ENCODE peak calls at places on chromosomes 3 and 15, in five cellular contexts. W, Y, H, K and E are unnamed samples.

GRCh38 chr3:185813205-185813604 is 11.6 kb downstream of the IGF2BP2 start:
- DNase-seq in W (no peak), Y (no peak), H (no peak), K (no peak), E (no peak)

GRCh38 chr3:152780553-152780952 is 54.4 kb upstream of the P2RY1 start:
- DNase-seq in W (no peak), Y (peak), H (no peak), K (no peak), E (no peak)

GRCh38 chr3:13873818-13874217 is 6.1 kb downstream of the WNT7A start:
- DNase-seq in W (no peak), Y (no peak), H (no peak), K (no peak), E (no peak)

GRCh38 chr15:79341361-79341760 is 30.4 kb downstream of the TMED3 start:
- DNase-seq in W (no peak), Y (no peak), H (no peak), K (no peak), E (no peak)

GRCh38 chr3:113249111-113249510 is 37.8 kb downstream of the BOC start:
- DNase-seq in W (no peak), Y (peak), H (no peak), K (no peak), E (no peak)

GRCh38 chr3:4376499-4376898 is 73.3 kb downstream of the SETMAR start:
- DNase-seq in W (no peak), Y (no peak), H (no peak), K (no peak), E (no peak)

GRCh38 chr15:55829826-55830225 is 86.9 kb upstream of the PRTG start:
- DNase-seq in W (no peak), Y (peak), H (no peak), K (no peak), E (no peak)

GRCh38 chr15:92898988-92899909 is 875 bp upstream of the CHD2 start:
- DNase-seq in W (no peak), Y (peak), H (no peak), K (no peak), E (no peak)

GRCh38 chr15:37767841-37768455 is 166.5 kb upstream of the TMCO5A start:
- DNase-seq in W (no peak), Y (no peak), H (no peak), K (no peak), E (no peak)

GRCh38 chr15:46732060-46732459 is 985.2 kb upstream of the SEMA6D start:
- DNase-seq in W (no peak), Y (no peak), H (no peak), K (no peak), E (no peak)

GRCh38 chr15:52261498-52262242 is 33.9 kb downstream of the MYO5C start:
- DNase-seq in W (peak), Y (peak), H (peak), K (peak), E (no peak)

GRCh38 chr3:57164606-57165573 is at the start of gene IL17RD:
- DNase-seq in W (peak), Y (peak), H (no peak), K (peak), E (peak)

GRCh38 chr3:70120360-70120966 is 120.9 kb downstream of the SAMMSON start:
- DNase-seq in W (peak), Y (peak), H (peak), K (peak), E (peak)

GRCh38 chr3:55823829-55824228 is 336.7 kb upstream of the WNT5A start:
- DNase-seq in W (no peak), Y (no peak), H (no peak), K (no peak), E (no peak)

GRCh38 chr15:80201256-80202015 is 48.6 kb downstream of the FAH start:
- DNase-seq in W (no peak), Y (no peak), H (no peak), K (no peak), E (no peak)

GRCh38 chr3:188584958-188585689 is 431.2 kb downstream of the LPP start:
- DNase-seq in W (no peak), Y (peak), H (no peak), K (no peak), E (no peak)

GRCh38 chr15:67379530-67379929 is 124.9 kb downstream of the IQCH start:
- DNase-seq in W (no peak), Y (no peak), H (no peak), K (no peak), E (no peak)

GRCh38 chr3:87145553-87145952 is 81.6 kb upstream of the CHMP2B start:
- DNase-seq in W (peak), Y (peak), H (no peak), K (no peak), E (peak)

GRCh38 chr3:81218023-81218422 is 543.4 kb downstream of the GBE1 start:
- DNase-seq in W (peak), Y (peak), H (no peak), K (no peak), E (peak)

GRCh38 chr3:12969487-12969886 is 103.7 kb downstream of the IQSEC1 start:
- DNase-seq in W (peak), Y (no peak), H (no peak), K (no peak), E (no peak)

GRCh38 chr15:72994778-72995177 is 57.5 kb upstream of the NEO1 start:
- DNase-seq in W (no peak), Y (no peak), H (no peak), K (no peak), E (peak)

GRCh38 chr3:125129512-125129962 is 73.7 kb upstream of the HEG1 start:
- DNase-seq in W (no peak), Y (peak), H (no peak), K (no peak), E (peak)

GRCh38 chr3:126415661-126416591 is 21.2 kb downstream of the CFAP100 start:
- DNase-seq in W (no peak), Y (no peak), H (no peak), K (no peak), E (no peak)

GRCh38 chr3:194745427-194746184 is 59.9 kb downstream of the FAM43A start:
- DNase-seq in W (no peak), Y (no peak), H (no peak), K (no peak), E (no peak)

GRCh38 chr3:153970735-153971347 is 150.3 kb upstream of the ARHGEF26 start:
- DNase-seq in W (no peak), Y (peak), H (no peak), K (no peak), E (no peak)

GRCh38 chr3:160343132-160343531 is 55.9 kb downstream of the IFT80 start:
- DNase-seq in W (no peak), Y (peak), H (no peak), K (no peak), E (no peak)

GRCh38 chr15:41804920-41805666 is 22.8 kb upstream of the JMJD7 start:
- DNase-seq in W (no peak), Y (no peak), H (no peak), K (no peak), E (no peak)

GRCh38 chr3:184541886-184542562 is 19.6 kb upstream of the EPHB3 start:
- DNase-seq in W (no peak), Y (no peak), H (no peak), K (no peak), E (no peak)

GRCh38 chr3:155407331-155407730 is 113.8 kb upstream of the STRIT1 start:
- DNase-seq in W (no peak), Y (no peak), H (no peak), K (no peak), E (no peak)

GRCh38 chr15:35751421-35752133 is 205.6 kb upstream of the DPH6 start:
- DNase-seq in W (peak), Y (peak), H (peak), K (no peak), E (peak)

GRCh38 chr15:35211240-35211952 is 126.3 kb upstream of the NANOGP8 start:
- DNase-seq in W (no peak), Y (no peak), H (no peak), K (no peak), E (no peak)

GRCh38 chr3:102174832-102175374 is 259.9 kb upstream of the ZPLD1 start:
- DNase-seq in W (no peak), Y (peak), H (no peak), K (no peak), E (no peak)

GRCh38 chr3:9280477-9281219 is 31.2 kb upstream of the SRGAP3 start:
- DNase-seq in W (no peak), Y (peak), H (no peak), K (no peak), E (no peak)

GRCh38 chr15:85786778-85787114 is 8.0 kb downstream of the KLHL25 start:
- DNase-seq in W (no peak), Y (no peak), H (no peak), K (no peak), E (peak)